ENCODE peak calls at places on chromosomes 6 and 20, in five cellular contexts. Q is GM23338, L is IMR-90, B is right cardiac atrium, G is RWPE1. Y is an unnamed sample.

GRCh38 chr20:49590163-49591017 is 22.5 kb upstream of the PTGIS start:
- DNase-seq in G (no peak), L (no peak), Q (no peak), B (no peak), Y (no peak)

GRCh38 chr6:293185-294174 is 1.2 kb downstream of the DUSP22 start:
- DNase-seq in G (peak), B (peak), Q (peak), L (no peak), Y (no peak)

GRCh38 chr6:148082721-148083120 is 259.9 kb upstream of the SASH1 start:
- DNase-seq in Q (no peak), B (no peak), L (no peak), G (no peak), Y (no peak)

GRCh38 chr6:128517124-128517523 is 3.3 kb downstream of the PTPRK start:
- DNase-seq in Q (no peak), B (no peak), L (no peak), G (no peak), Y (no peak)

GRCh38 chr20:41694796-41695195 is 76.6 kb upstream of the CHD6 start:
- DNase-seq in Q (no peak), G (no peak), B (no peak), L (no peak), Y (no peak)

GRCh38 chr6:89650579-89650978 is 12.0 kb upstream of the LYRM2 start:
- DNase-seq in G (no peak), L (no peak), B (no peak), Q (no peak), Y (no peak)

GRCh38 chr6:166419268-166419667 is 36.5 kb upstream of the MPC1 start:
- DNase-seq in Q (no peak), L (peak), G (peak), B (no peak), Y (no peak)

GRCh38 chr20:40452758-40453157 is 236.3 kb downstream of the MAFB start:
- DNase-seq in B (no peak), L (no peak), G (no peak), Q (peak), Y (no peak)

GRCh38 chr6:127690092-127690491 is 113.1 kb downstream of the C6orf58 start:
- DNase-seq in G (peak), B (no peak), L (peak), Q (peak), Y (no peak)

GRCh38 chr20:31838646-31839292 is 6.6 kb downstream of the FOXS1 start:
- DNase-seq in L (no peak), G (no peak), B (peak), Q (no peak), Y (no peak)

GRCh38 chr20:3871549-3872265 is 17.5 kb upstream of the PANK2 start:
- DNase-seq in Q (no peak), B (no peak), L (no peak), G (peak), Y (no peak)

GRCh38 chr6:70675822-70676221 is 8.1 kb downstream of the SMAP1 start:
- DNase-seq in Q (no peak), G (no peak), B (no peak), L (no peak), Y (no peak)

GRCh38 chr6:3997144-3997770 is 81.7 kb downstream of the FAM217A start:
- DNase-seq in L (peak), B (no peak), G (no peak), Q (peak), Y (no peak)

GRCh38 chr20:38789503-38790209 is 15.8 kb upstream of the PPP1R16B start:
- DNase-seq in L (peak), B (no peak), G (peak), Q (peak), Y (no peak)

GRCh38 chr6:11961137-11961779 is 50.9 kb upstream of the HIVEP1 start:
- DNase-seq in L (no peak), G (no peak), B (no peak), Q (no peak), Y (no peak)

GRCh38 chr20:35443003-35443402 is 5.0 kb upstream of the GDF5 start:
- DNase-seq in L (peak), B (no peak), Q (no peak), G (peak), Y (no peak)

GRCh38 chr6:9161731-9162130 is 726.4 kb upstream of the SLC35B3 start:
- DNase-seq in B (no peak), G (no peak), L (no peak), Q (no peak), Y (no peak)

GRCh38 chr6:33208089-33208967 is at the start of gene RING1:
- DNase-seq in Q (peak), L (peak), B (peak), G (peak), Y (peak)

GRCh38 chr6:13712485-13712990 is 903 bp upstream of the RANBP9 start:
- DNase-seq in Q (no peak), G (no peak), L (peak), B (no peak), Y (no peak)

GRCh38 chr6:28167068-28167467 is 25.4 kb downstream of the ZKSCAN8 start:
- DNase-seq in Q (no peak), B (no peak), G (peak), L (peak), Y (no peak)

GRCh38 chr6:144714031-144714732 is 429.0 kb downstream of the UTRN start:
- DNase-seq in G (no peak), Q (no peak), L (no peak), B (no peak), Y (no peak)

GRCh38 chr6:142605922-142606321 is 304.1 kb downstream of the ADGRG6 start:
- DNase-seq in L (peak), Q (no peak), G (peak), B (no peak), Y (no peak)

GRCh38 chr6:28543671-28544131 is 18.0 kb downstream of the GPX5 start:
- DNase-seq in L (no peak), G (no peak), B (peak), Q (peak), Y (peak)

GRCh38 chr20:1369970-1370369 is 22.9 kb downstream of the FKBP1A start:
- DNase-seq in L (no peak), B (no peak), Q (no peak), G (no peak), Y (no peak)

DNA sequence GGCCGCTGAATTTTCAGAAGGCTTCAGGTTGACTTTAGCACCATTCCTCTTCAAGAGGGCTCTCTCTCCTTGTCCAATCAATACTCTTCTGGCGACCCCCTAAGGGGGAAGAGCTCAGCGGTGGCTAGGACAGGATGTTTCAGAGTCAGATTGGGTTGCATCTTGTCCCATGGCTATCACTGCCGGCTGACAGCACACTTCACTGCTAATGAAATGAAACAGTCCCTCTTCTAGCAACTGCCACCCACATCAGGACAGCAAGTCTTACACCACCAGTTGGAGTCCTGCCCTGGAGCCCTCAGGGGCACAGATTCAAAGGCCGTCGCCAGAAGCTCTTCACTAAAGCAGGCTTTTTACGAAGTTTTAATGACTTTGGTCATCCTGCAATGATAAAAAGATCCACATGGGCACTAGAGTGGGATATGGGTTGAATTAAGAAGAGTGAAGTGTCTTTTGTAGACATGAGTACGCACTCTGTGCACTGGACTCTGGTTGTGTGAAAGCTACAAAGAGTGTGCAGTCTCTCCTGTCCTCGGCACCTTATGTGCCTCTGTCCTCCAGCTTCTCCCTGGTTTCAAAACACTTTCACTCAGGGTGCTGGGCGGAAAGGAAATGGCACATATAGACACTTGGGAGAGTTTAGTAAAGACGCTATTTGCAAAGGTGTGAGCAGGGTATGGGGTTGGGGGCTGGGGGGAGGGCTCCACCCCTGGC is 66.1 kb upstream of the SLC22A16 start:
- DNase-seq in L (no peak), B (peak), G (no peak), Q (no peak), Y (no peak)
- H3K27ac ChIP-seq in L (no peak), B (peak), G (peak), Q (no peak), Y (no peak)

GRCh38 chr20:43438578-43439316 is 18.9 kb upstream of the SRSF6 start:
- DNase-seq in G (no peak), L (no peak), Q (no peak), B (no peak), Y (no peak)
- H3K27ac ChIP-seq in G (no peak), L (no peak), Q (no peak), B (no peak), Y (no peak)

GRCh38 chr20:19886666-19887288 is 128.7 kb downstream of the RIN2 start:
- DNase-seq in B (no peak), G (peak), L (peak), Q (peak), Y (no peak)

GRCh38 chr20:19889011-19889953 is 127.9 kb upstream of the NAA20 start:
- DNase-seq in G (peak), L (peak), B (peak), Q (peak), Y (no peak)

GRCh38 chr20:19887566-19888268 is 129.4 kb upstream of the NAA20 start:
- DNase-seq in Q (no peak), G (no peak), L (no peak), B (no peak), Y (no peak)

GRCh38 chr20:19885981-19886665 is 128.1 kb downstream of the RIN2 start:
- DNase-seq in Q (peak), L (peak), B (peak), G (peak), Y (peak)

GRCh38 chr20:19888269-19888669 is 128.9 kb upstream of the NAA20 start:
- DNase-seq in L (no peak), B (no peak), G (no peak), Q (no peak), Y (no peak)
- H3K27ac ChIP-seq in L (peak), B (peak), G (peak), Q (no peak), Y (peak)

DNA sequence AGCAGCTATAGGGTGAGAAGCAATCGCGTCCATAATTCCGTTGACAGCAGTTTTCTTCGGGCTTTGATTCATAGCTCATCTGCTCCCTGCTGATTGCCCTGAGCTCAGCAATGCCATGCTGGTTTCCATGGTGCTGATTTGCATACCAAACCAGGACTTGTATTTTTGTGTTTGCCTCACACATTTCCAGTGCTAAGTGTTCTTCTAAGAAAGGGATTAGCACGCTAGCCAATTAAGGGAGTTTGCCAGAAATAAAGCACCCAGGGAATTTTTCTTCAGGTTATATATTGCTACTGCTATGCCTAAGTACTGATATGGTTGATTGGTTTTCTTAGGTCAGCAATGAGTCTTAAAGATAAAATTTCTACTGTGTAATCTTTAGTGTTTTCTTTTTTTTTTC is 177.6 kb downstream of the PLCB1 start:
- DNase-seq in L (peak), B (no peak), G (no peak), Q (peak), Y (no peak)
- H3K27ac ChIP-seq in L (no peak), B (no peak), G (no peak), Q (no peak), Y (no peak)

Y was measured in pancreas.